ENCODE peak calls at places on chromosomes 12 and 14, in ten cellular contexts. I, D, R, Z, T, H, J, L, N and F are unnamed samples. For H3K27me3, the result is how much of the 10 kb centered on the place peaks cover.

GRCh38 chr12:122852336-122853275 is 17.3 kb downstream of the HIP1R start:
- DNase-seq in N (no peak), H (peak), L (no peak), R (no peak), Z (no peak), I (no peak), J (no peak), T (no peak), D (no peak), F (no peak)

GRCh38 chr12:47085815-47086252 is 6.1 kb upstream of the AMIGO2 start:
- DNase-seq in L (peak), D (no peak), J (no peak), T (no peak), I (no peak), Z (no peak), H (no peak), R (no peak), N (no peak), F (no peak)

GRCh38 chr14:36313898-36314297 is 6.5 kb downstream of the MBIP start:
- DNase-seq in N (no peak), H (no peak), J (no peak), D (no peak), T (no peak), I (no peak), R (no peak), Z (no peak), L (no peak), F (no peak)

GRCh38 chr12:96710127-96710745 is 196.8 kb upstream of the NEDD1 start:
- DNase-seq in L (no peak), R (no peak), H (peak), Z (no peak), I (no peak), N (no peak), J (no peak), D (peak), T (no peak), F (no peak)

GRCh38 chr12:121748571-121749265 is 36.2 kb downstream of the TMEM120B start:
- DNase-seq in Z (no peak), T (no peak), N (no peak), D (peak), I (no peak), L (no peak), R (no peak), H (peak), J (no peak), F (peak)

GRCh38 chr14:85542623-85543022 is 12.7 kb downstream of the FLRT2 start:
- DNase-seq in T (no peak), Z (no peak), J (no peak), H (no peak), N (no peak), L (no peak), R (no peak), D (no peak), I (no peak), F (no peak)

GRCh38 chr12:4407136-4407535 is 27.6 kb upstream of the FGF23 start:
- DNase-seq in H (no peak), L (no peak), N (no peak), D (no peak), I (no peak), Z (no peak), R (no peak), J (no peak), T (no peak), F (no peak)

GRCh38 chr12:49256274-49256637 is 8.6 kb upstream of the TUBA1C start:
- DNase-seq in D (no peak), R (no peak), N (no peak), H (no peak), J (no peak), T (no peak), I (no peak), Z (no peak), L (no peak), F (no peak)

GRCh38 chr12:127179199-127179598 is 1087.8 kb upstream of the TMEM132C start:
- DNase-seq in J (peak), N (no peak), T (no peak), D (no peak), L (no peak), R (no peak), H (no peak), I (no peak), Z (no peak), F (no peak)

GRCh38 chr12:80195143-80195726 is 95.9 kb downstream of the OTOGL start:
- DNase-seq in D (peak), J (no peak), R (no peak), L (no peak), H (peak), I (no peak), N (no peak), Z (peak), T (no peak), F (no peak)

GRCh38 chr12:122505419-122506051 is 4.8 kb upstream of the ZCCHC8 start:
- DNase-seq in T (no peak), Z (no peak), R (no peak), L (no peak), J (no peak), H (no peak), N (no peak), I (no peak), D (no peak), F (no peak)

GRCh38 chr12:15525414-15525813 is 203.1 kb downstream of the PTPRO start:
- DNase-seq in L (no peak), R (no peak), Z (no peak), N (no peak), T (no peak), H (no peak), I (no peak), J (no peak), D (no peak), F (no peak)

GRCh38 chr12:15526033-15526432 is 203.7 kb downstream of the PTPRO start:
- DNase-seq in H (no peak), N (no peak), D (no peak), T (no peak), I (no peak), L (no peak), R (no peak), Z (no peak), J (no peak), F (no peak)

GRCh38 chr12:15528666-15529065 is 206.4 kb downstream of the PTPRO start:
- DNase-seq in N (no peak), Z (no peak), J (no peak), H (no peak), L (no peak), D (no peak), T (no peak), R (no peak), I (no peak), F (no peak)

GRCh38 chr12:15530361-15530760 is 208.1 kb downstream of the PTPRO start:
- DNase-seq in L (no peak), R (no peak), N (no peak), T (no peak), Z (no peak), H (no peak), D (no peak), I (no peak), J (no peak), F (no peak)

GRCh38 chr12:15527201-15527782 is 205.0 kb downstream of the PTPRO start:
- DNase-seq in N (peak), H (no peak), D (peak), I (peak), R (peak), L (no peak), T (peak), Z (no peak), J (peak), F (no peak)
- TF ChIP-seq CTCF in N (peak), H (peak), D (peak), I (no peak), R (no peak), L (no peak), T (no peak), Z (no peak), J (no peak), F (peak)

GRCh38 chr12:78403681-78404080 is 460.9 kb upstream of the SYT1 start:
- DNase-seq in L (no peak), H (no peak), N (no peak), D (no peak), I (no peak), Z (no peak), J (no peak), R (no peak), T (no peak), F (peak)

GRCh38 chr12:78407722-78408121 is 456.9 kb upstream of the SYT1 start:
- DNase-seq in I (no peak), L (no peak), N (no peak), D (no peak), J (no peak), H (no peak), Z (no peak), R (no peak), T (no peak), F (no peak)

GRCh38 chr12:78403136-78403535 is 461.4 kb upstream of the SYT1 start:
- DNase-seq in J (no peak), Z (no peak), N (no peak), I (no peak), D (no peak), R (no peak), L (no peak), H (no peak), T (no peak), F (peak)

GRCh38 chr12:78406776-78407335 is 457.7 kb upstream of the SYT1 start:
- DNase-seq in J (no peak), T (no peak), I (no peak), D (no peak), R (no peak), H (no peak), L (no peak), Z (no peak), N (no peak), F (no peak)

DNA sequence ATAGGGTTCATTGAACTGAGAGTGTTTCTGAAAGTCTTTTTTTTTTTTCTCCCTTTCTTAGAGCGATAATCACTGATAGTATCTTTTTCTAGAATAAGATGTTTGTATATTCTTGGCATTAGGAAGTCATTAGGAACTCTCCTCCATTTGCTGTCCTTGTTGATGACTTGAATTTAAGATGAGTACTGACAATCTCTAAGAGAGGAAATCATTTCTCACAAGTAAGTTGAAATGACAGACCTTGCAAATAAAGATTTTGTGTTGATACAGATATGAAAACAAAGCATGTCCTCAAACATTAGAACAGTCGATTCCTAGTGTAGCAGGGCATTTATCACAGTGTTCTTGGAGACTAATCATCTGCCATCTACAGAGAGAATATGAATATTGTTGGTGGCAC is 458.4 kb upstream of the SYT1 start:
- DNase-seq in L (no peak), Z (no peak), D (no peak), T (no peak), J (no peak), H (no peak), R (no peak), N (no peak), I (no peak), F (no peak)
- H3K4me3 ChIP-seq in L (no peak), Z (no peak), D (no peak), T (no peak), J (no peak), H (no peak), R (no peak), N (no peak), I (no peak), F (no peak)

GRCh38 chr12:132336451-132337413 is 7.3 kb upstream of the GALNT9 start:
- DNase-seq in R (no peak), L (no peak), D (no peak), J (no peak), T (no peak), I (no peak), N (no peak), Z (no peak), H (no peak), F (no peak)
- H3K27me3 ChIP-seq in R (half or more), L (under half), D (half or more), J (half or more), T (half or more), I (half or more), N (under half), Z (under half), H (under half), F (under half)

DNA sequence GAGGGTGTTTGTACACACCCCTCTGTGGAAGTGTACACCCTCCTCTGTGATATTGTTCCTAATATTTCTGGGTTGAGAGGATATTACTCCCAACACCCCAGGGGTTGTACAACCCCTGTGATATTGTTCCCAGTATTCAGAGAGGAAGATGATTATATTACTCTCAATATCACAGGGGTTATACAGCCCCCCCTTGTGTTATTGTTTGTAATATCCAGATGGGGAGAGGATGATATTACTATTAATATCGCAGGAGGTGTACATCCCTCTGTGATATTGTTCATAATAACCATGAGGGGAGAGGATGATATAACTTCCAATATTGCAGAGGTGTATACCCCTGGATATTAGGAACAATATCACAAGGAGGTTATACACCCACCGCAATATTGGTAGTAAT is 566.1 kb upstream of the MIS18BP1 start:
- DNase-seq in T (no peak), R (no peak), I (no peak), L (no peak), N (no peak), Z (no peak), J (no peak), D (no peak), H (no peak), F (no peak)
- TF ChIP-seq CTCF in T (no peak), R (no peak), I (no peak), L (no peak), N (no peak), Z (no peak), J (no peak), D (no peak), H (no peak), F (no peak)